ENCODE peak calls at places on chromosomes 1 and 21, in seven cellular contexts. One of them, this sample, is unnamed.
A peak's percentile ranks its signal among the peaks of the same experiment; 100 is the strongest.

GRCh38 chr21:42423197-42423675 is 19.5 kb downstream of the UBASH3A start:
- DNase-seq in uterus: no peak
- DNase-seq in effector CD4-positive, alpha-beta T cell: peak; percentile 37
- DNase-seq in GM10248: peak; percentile 63
- DNase-seq in bronchial epithelial cell: no peak
- DNase-seq in H4: no peak
- DNase-seq in astrocyte of the spinal cord: no peak
- DNase-seq in this sample: no peak

GRCh38 chr1:211613108-211613947 is 34.4 kb upstream of the SLC30A1 start:
- DNase-seq in astrocyte of the spinal cord: peak; percentile 85
- DNase-seq in H4: peak; percentile 92
- DNase-seq in uterus: peak; percentile 52
- DNase-seq in effector CD4-positive, alpha-beta T cell: no peak
- DNase-seq in GM10248: no peak
- DNase-seq in bronchial epithelial cell: peak; percentile 79
- DNase-seq in this sample: no peak

GRCh38 chr1:182561432-182561831 is 27.6 kb downstream of the RNASEL start:
- DNase-seq in GM10248: no peak
- DNase-seq in effector CD4-positive, alpha-beta T cell: no peak
- DNase-seq in bronchial epithelial cell: no peak
- DNase-seq in astrocyte of the spinal cord: no peak
- DNase-seq in H4: no peak
- DNase-seq in uterus: no peak
- DNase-seq in this sample: no peak

GRCh38 chr1:177255411-177255810 is 84.7 kb downstream of the BRINP2 start:
- DNase-seq in effector CD4-positive, alpha-beta T cell: no peak
- DNase-seq in H4: peak; percentile 79
- DNase-seq in bronchial epithelial cell: peak; percentile 99
- DNase-seq in uterus: no peak
- DNase-seq in GM10248: no peak
- DNase-seq in astrocyte of the spinal cord: peak; percentile 53
- DNase-seq in this sample: no peak

GRCh38 chr1:32273389-32274208 is 18.3 kb upstream of the HDAC1 start:
- DNase-seq in H4: peak; percentile 74
- DNase-seq in uterus: no peak
- DNase-seq in astrocyte of the spinal cord: no peak
- DNase-seq in GM10248: peak; percentile 32
- DNase-seq in bronchial epithelial cell: peak; percentile 86
- DNase-seq in effector CD4-positive, alpha-beta T cell: peak; percentile 82
- DNase-seq in this sample: peak; percentile 80

GRCh38 chr1:64539808-64540207 is 69.9 kb downstream of the CACHD1 start:
- DNase-seq in H4: peak; percentile 33
- DNase-seq in GM10248: no peak
- DNase-seq in uterus: peak; percentile 81
- DNase-seq in astrocyte of the spinal cord: peak; percentile 50
- DNase-seq in bronchial epithelial cell: no peak
- DNase-seq in effector CD4-positive, alpha-beta T cell: no peak
- DNase-seq in this sample: no peak

GRCh38 chr1:214332950-214333798 is 52.2 kb downstream of the SMYD2 start:
- DNase-seq in uterus: peak; percentile 58
- DNase-seq in H4: peak; percentile 43
- DNase-seq in bronchial epithelial cell: no peak
- DNase-seq in effector CD4-positive, alpha-beta T cell: no peak
- DNase-seq in astrocyte of the spinal cord: peak; percentile 68
- DNase-seq in GM10248: peak; percentile 62
- DNase-seq in this sample: peak; percentile 3

GRCh38 chr1:201346337-201346939 is 31.0 kb downstream of the TNNT2 start:
- DNase-seq in bronchial epithelial cell: peak; percentile 78
- DNase-seq in effector CD4-positive, alpha-beta T cell: no peak
- DNase-seq in astrocyte of the spinal cord: peak; percentile 57
- DNase-seq in H4: peak; percentile 36
- DNase-seq in uterus: no peak
- DNase-seq in GM10248: no peak
- DNase-seq in this sample: no peak

GRCh38 chr1:226870026-226870322 is 442 bp upstream of the PSEN2 start:
- DNase-seq in astrocyte of the spinal cord: peak; percentile 27
- DNase-seq in GM10248: no peak
- DNase-seq in H4: no peak
- DNase-seq in effector CD4-positive, alpha-beta T cell: no peak
- DNase-seq in uterus: no peak
- DNase-seq in bronchial epithelial cell: peak; percentile 19
- DNase-seq in this sample: no peak

GRCh38 chr1:42318601-42319000 is 16.4 kb downstream of the FOXJ3 start:
- DNase-seq in H4: no peak
- DNase-seq in GM10248: no peak
- DNase-seq in bronchial epithelial cell: no peak
- DNase-seq in uterus: no peak
- DNase-seq in effector CD4-positive, alpha-beta T cell: no peak
- DNase-seq in astrocyte of the spinal cord: no peak
- DNase-seq in this sample: no peak

GRCh38 chr1:21942464-21942863 is 5.4 kb upstream of the HSPG2 start:
- DNase-seq in uterus: no peak
- DNase-seq in bronchial epithelial cell: no peak
- DNase-seq in H4: no peak
- DNase-seq in effector CD4-positive, alpha-beta T cell: no peak
- DNase-seq in GM10248: no peak
- DNase-seq in astrocyte of the spinal cord: no peak
- DNase-seq in this sample: no peak

GRCh38 chr1:59412705-59413326 is 115.9 kb downstream of the FGGY start:
- DNase-seq in H4: no peak
- DNase-seq in effector CD4-positive, alpha-beta T cell: no peak
- DNase-seq in uterus: no peak
- DNase-seq in GM10248: no peak
- DNase-seq in bronchial epithelial cell: no peak
- DNase-seq in astrocyte of the spinal cord: no peak
- DNase-seq in this sample: no peak

GRCh38 chr1:164772635-164773034 is 213.7 kb downstream of the PBX1 start:
- DNase-seq in GM10248: no peak
- DNase-seq in bronchial epithelial cell: peak; percentile 97
- DNase-seq in effector CD4-positive, alpha-beta T cell: no peak
- DNase-seq in H4: peak; percentile 85
- DNase-seq in uterus: peak; percentile 87
- DNase-seq in astrocyte of the spinal cord: peak; percentile 91
- DNase-seq in this sample: no peak

GRCh38 chr1:107572674-107573205 is 392.2 kb downstream of the VAV3 start:
- DNase-seq in effector CD4-positive, alpha-beta T cell: no peak
- DNase-seq in H4: peak; percentile 60
- DNase-seq in bronchial epithelial cell: peak; percentile 95
- DNase-seq in GM10248: no peak
- DNase-seq in uterus: peak; percentile 79
- DNase-seq in astrocyte of the spinal cord: peak; percentile 83
- DNase-seq in this sample: no peak

GRCh38 chr21:45545236-45545570 is 3.0 kb upstream of the SLC19A1 start:
- DNase-seq in bronchial epithelial cell: no peak
- DNase-seq in effector CD4-positive, alpha-beta T cell: no peak
- DNase-seq in GM10248: no peak
- DNase-seq in uterus: no peak
- DNase-seq in astrocyte of the spinal cord: no peak
- DNase-seq in H4: no peak
- DNase-seq in this sample: no peak

GRCh38 chr1:77322061-77322900 is 40.5 kb downstream of the AK5 start:
- DNase-seq in bronchial epithelial cell: peak; percentile 97
- DNase-seq in GM10248: no peak
- DNase-seq in astrocyte of the spinal cord: peak; percentile 89
- DNase-seq in uterus: no peak
- DNase-seq in H4: peak; percentile 43
- DNase-seq in effector CD4-positive, alpha-beta T cell: no peak
- DNase-seq in this sample: no peak

GRCh38 chr1:64212023-64212422 is 8.6 kb downstream of the UBE2U start:
- DNase-seq in uterus: no peak
- DNase-seq in effector CD4-positive, alpha-beta T cell: no peak
- DNase-seq in astrocyte of the spinal cord: peak; percentile 48
- DNase-seq in GM10248: no peak
- DNase-seq in H4: no peak
- DNase-seq in bronchial epithelial cell: peak; percentile 26
- DNase-seq in this sample: no peak

GRCh38 chr1:218686258-218686657 is 341.1 kb downstream of the TGFB2 start:
- DNase-seq in astrocyte of the spinal cord: peak; percentile 64
- DNase-seq in effector CD4-positive, alpha-beta T cell: no peak
- DNase-seq in uterus: no peak
- DNase-seq in H4: peak; percentile 73
- DNase-seq in GM10248: no peak
- DNase-seq in bronchial epithelial cell: peak; percentile 52
- DNase-seq in this sample: no peak

This sample was measured in activated gamma-delta T cell treated with anti-CD3 and anti-CD28 coated beads, Interleukin-2, amount 50 U/mL, for 16 hours.